ENCODE peak calls at places on chromosome X, in six cellular contexts. One of them, this sample, is unnamed.

GRCh38 chrX:13029341-13029740 is 15.1 kb downstream of the FAM9C start:
- DNase-seq in NCI-H748 treated with DMSO at 0.1 percent for 48 hours: no peak
- DNase-seq in activated T-helper 2 cell treated with anti-CD3 and anti-CD28 coated beads, Interferon-gamma antibody, Interleukin-2, Interleukin-4, amounts not matched to agents 10 μg/mL and 5 μg/mL and 100 μg/mL, durations not matched to agents 14 hours and 24 hours and 36 hours: no peak
- DNase-seq in HTR-8/SVneo: no peak
- DNase-seq in NCI-H524: no peak
- DNase-seq in GM12891: no peak
- DNase-seq in this sample: no peak

GRCh38 chrX:84156831-84157230 is 31.2 kb downstream of the RPS6KA6 start:
- DNase-seq in NCI-H748 treated with DMSO at 0.1 percent for 48 hours: no peak
- DNase-seq in activated T-helper 2 cell treated with anti-CD3 and anti-CD28 coated beads, Interferon-gamma antibody, Interleukin-2, Interleukin-4, amounts not matched to agents 10 μg/mL and 5 μg/mL and 100 μg/mL, durations not matched to agents 14 hours and 24 hours and 36 hours: no peak
- DNase-seq in HTR-8/SVneo: no peak
- DNase-seq in NCI-H524: no peak
- DNase-seq in GM12891: no peak
- DNase-seq in this sample: no peak

GRCh38 chrX:133444952-133445831 is 29.9 kb upstream of the GPC4 start:
- DNase-seq in NCI-H748 treated with DMSO at 0.1 percent for 48 hours: no peak
- DNase-seq in activated T-helper 2 cell treated with anti-CD3 and anti-CD28 coated beads, Interferon-gamma antibody, Interleukin-2, Interleukin-4, amounts not matched to agents 10 μg/mL and 5 μg/mL and 100 μg/mL, durations not matched to agents 14 hours and 24 hours and 36 hours: no peak
- DNase-seq in HTR-8/SVneo: no peak
- DNase-seq in NCI-H524: peak; percentile 55
- DNase-seq in GM12891: no peak
- DNase-seq in this sample: peak; percentile 44

GRCh38 chrX:107465932-107466620 is 16.6 kb downstream of the FRMPD3 start:
- DNase-seq in NCI-H748 treated with DMSO at 0.1 percent for 48 hours: no peak
- DNase-seq in activated T-helper 2 cell treated with anti-CD3 and anti-CD28 coated beads, Interferon-gamma antibody, Interleukin-2, Interleukin-4, amounts not matched to agents 10 μg/mL and 5 μg/mL and 100 μg/mL, durations not matched to agents 14 hours and 24 hours and 36 hours: no peak
- DNase-seq in HTR-8/SVneo: no peak
- DNase-seq in NCI-H524: no peak
- DNase-seq in GM12891: no peak
- DNase-seq in this sample: no peak

GRCh38 chrX:132638313-132638712 is 149.5 kb upstream of the MBNL3 start:
- DNase-seq in NCI-H748 treated with DMSO at 0.1 percent for 48 hours: no peak
- DNase-seq in activated T-helper 2 cell treated with anti-CD3 and anti-CD28 coated beads, Interferon-gamma antibody, Interleukin-2, Interleukin-4, amounts not matched to agents 10 μg/mL and 5 μg/mL and 100 μg/mL, durations not matched to agents 14 hours and 24 hours and 36 hours: no peak
- DNase-seq in HTR-8/SVneo: no peak
- DNase-seq in NCI-H524: no peak
- DNase-seq in GM12891: no peak
- DNase-seq in this sample: no peak

GRCh38 chrX:68292471-68292870 is 140.8 kb downstream of the OPHN1 start:
- DNase-seq in NCI-H748 treated with DMSO at 0.1 percent for 48 hours: no peak
- DNase-seq in activated T-helper 2 cell treated with anti-CD3 and anti-CD28 coated beads, Interferon-gamma antibody, Interleukin-2, Interleukin-4, amounts not matched to agents 10 μg/mL and 5 μg/mL and 100 μg/mL, durations not matched to agents 14 hours and 24 hours and 36 hours: no peak
- DNase-seq in HTR-8/SVneo: no peak
- DNase-seq in NCI-H524: no peak
- DNase-seq in GM12891: no peak
- DNase-seq in this sample: no peak

GRCh38 chrX:21766101-21766500 is 8.2 kb upstream of the SMPX start:
- DNase-seq in NCI-H748 treated with DMSO at 0.1 percent for 48 hours: no peak
- DNase-seq in activated T-helper 2 cell treated with anti-CD3 and anti-CD28 coated beads, Interferon-gamma antibody, Interleukin-2, Interleukin-4, amounts not matched to agents 10 μg/mL and 5 μg/mL and 100 μg/mL, durations not matched to agents 14 hours and 24 hours and 36 hours: no peak
- DNase-seq in HTR-8/SVneo: no peak
- DNase-seq in NCI-H524: no peak
- DNase-seq in GM12891: no peak
- DNase-seq in this sample: no peak

GRCh38 chrX:39398973-39399268 is 597.7 kb downstream of the MID1IP1 start:
- DNase-seq in NCI-H748 treated with DMSO at 0.1 percent for 48 hours: no peak
- DNase-seq in activated T-helper 2 cell treated with anti-CD3 and anti-CD28 coated beads, Interferon-gamma antibody, Interleukin-2, Interleukin-4, amounts not matched to agents 10 μg/mL and 5 μg/mL and 100 μg/mL, durations not matched to agents 14 hours and 24 hours and 36 hours: no peak
- DNase-seq in HTR-8/SVneo: no peak
- DNase-seq in NCI-H524: no peak
- DNase-seq in GM12891: no peak
- DNase-seq in this sample: no peak

GRCh38 chrX:132751043-132751690 is 207.3 kb downstream of the HS6ST2 start:
- DNase-seq in NCI-H748 treated with DMSO at 0.1 percent for 48 hours: no peak
- DNase-seq in activated T-helper 2 cell treated with anti-CD3 and anti-CD28 coated beads, Interferon-gamma antibody, Interleukin-2, Interleukin-4, amounts not matched to agents 10 μg/mL and 5 μg/mL and 100 μg/mL, durations not matched to agents 14 hours and 24 hours and 36 hours: no peak
- DNase-seq in HTR-8/SVneo: no peak
- DNase-seq in NCI-H524: peak; percentile 88
- DNase-seq in GM12891: no peak
- DNase-seq in this sample: no peak

GRCh38 chrX:100650841-100651240 is 6.8 kb downstream of the SRPX2 start:
- DNase-seq in NCI-H748 treated with DMSO at 0.1 percent for 48 hours: no peak
- DNase-seq in activated T-helper 2 cell treated with anti-CD3 and anti-CD28 coated beads, Interferon-gamma antibody, Interleukin-2, Interleukin-4, amounts not matched to agents 10 μg/mL and 5 μg/mL and 100 μg/mL, durations not matched to agents 14 hours and 24 hours and 36 hours: no peak
- DNase-seq in HTR-8/SVneo: no peak
- DNase-seq in NCI-H524: no peak
- DNase-seq in GM12891: no peak
- DNase-seq in this sample: no peak

GRCh38 chrX:1851527-1851926 is 236.7 kb downstream of the ASMT start:
- DNase-seq in NCI-H748 treated with DMSO at 0.1 percent for 48 hours: no peak
- DNase-seq in activated T-helper 2 cell treated with anti-CD3 and anti-CD28 coated beads, Interferon-gamma antibody, Interleukin-2, Interleukin-4, amounts not matched to agents 10 μg/mL and 5 μg/mL and 100 μg/mL, durations not matched to agents 14 hours and 24 hours and 36 hours: no peak
- DNase-seq in HTR-8/SVneo: no peak
- DNase-seq in NCI-H524: no peak
- DNase-seq in GM12891: no peak
- DNase-seq in this sample: no peak

GRCh38 chrX:46381630-46382029 is 163.6 kb downstream of the ZNF674 start:
- DNase-seq in NCI-H748 treated with DMSO at 0.1 percent for 48 hours: no peak
- DNase-seq in activated T-helper 2 cell treated with anti-CD3 and anti-CD28 coated beads, Interferon-gamma antibody, Interleukin-2, Interleukin-4, amounts not matched to agents 10 μg/mL and 5 μg/mL and 100 μg/mL, durations not matched to agents 14 hours and 24 hours and 36 hours: peak; percentile 10
- DNase-seq in HTR-8/SVneo: no peak
- DNase-seq in NCI-H524: peak; percentile 29
- DNase-seq in GM12891: no peak
- DNase-seq in this sample: no peak

GRCh38 chrX:73069365-73070035 is 9.8 kb downstream of the PABPC1L2A start:
- DNase-seq in NCI-H748 treated with DMSO at 0.1 percent for 48 hours: no peak
- DNase-seq in activated T-helper 2 cell treated with anti-CD3 and anti-CD28 coated beads, Interferon-gamma antibody, Interleukin-2, Interleukin-4, amounts not matched to agents 10 μg/mL and 5 μg/mL and 100 μg/mL, durations not matched to agents 14 hours and 24 hours and 36 hours: no peak
- DNase-seq in HTR-8/SVneo: no peak
- DNase-seq in NCI-H524: no peak
- DNase-seq in GM12891: no peak
- DNase-seq in this sample: no peak

GRCh38 chrX:145729635-145730034 is 88.0 kb upstream of the SLITRK2 start:
- DNase-seq in NCI-H748 treated with DMSO at 0.1 percent for 48 hours: no peak
- DNase-seq in activated T-helper 2 cell treated with anti-CD3 and anti-CD28 coated beads, Interferon-gamma antibody, Interleukin-2, Interleukin-4, amounts not matched to agents 10 μg/mL and 5 μg/mL and 100 μg/mL, durations not matched to agents 14 hours and 24 hours and 36 hours: no peak
- DNase-seq in HTR-8/SVneo: no peak
- DNase-seq in NCI-H524: no peak
- DNase-seq in GM12891: no peak
- DNase-seq in this sample: no peak

GRCh38 chrX:96692911-96693310 is 8.3 kb downstream of the DIAPH2 start:
- DNase-seq in NCI-H748 treated with DMSO at 0.1 percent for 48 hours: no peak
- DNase-seq in activated T-helper 2 cell treated with anti-CD3 and anti-CD28 coated beads, Interferon-gamma antibody, Interleukin-2, Interleukin-4, amounts not matched to agents 10 μg/mL and 5 μg/mL and 100 μg/mL, durations not matched to agents 14 hours and 24 hours and 36 hours: no peak
- DNase-seq in HTR-8/SVneo: no peak
- DNase-seq in NCI-H524: no peak
- DNase-seq in GM12891: no peak
- DNase-seq in this sample: no peak

GRCh38 chrX:48966796-48967579 is 4.7 kb downstream of the KCND1 start:
- DNase-seq in NCI-H748 treated with DMSO at 0.1 percent for 48 hours: no peak
- DNase-seq in activated T-helper 2 cell treated with anti-CD3 and anti-CD28 coated beads, Interferon-gamma antibody, Interleukin-2, Interleukin-4, amounts not matched to agents 10 μg/mL and 5 μg/mL and 100 μg/mL, durations not matched to agents 14 hours and 24 hours and 36 hours: no peak
- DNase-seq in HTR-8/SVneo: peak; percentile 26
- DNase-seq in NCI-H524: no peak
- DNase-seq in GM12891: no peak
- DNase-seq in this sample: no peak

GRCh38 chrX:14029039-14029424 is 660 bp downstream of the GEMIN8 start:
- DNase-seq in NCI-H748 treated with DMSO at 0.1 percent for 48 hours: peak; percentile 32
- DNase-seq in activated T-helper 2 cell treated with anti-CD3 and anti-CD28 coated beads, Interferon-gamma antibody, Interleukin-2, Interleukin-4, amounts not matched to agents 10 μg/mL and 5 μg/mL and 100 μg/mL, durations not matched to agents 14 hours and 24 hours and 36 hours: no peak
- DNase-seq in HTR-8/SVneo: no peak
- DNase-seq in NCI-H524: peak; percentile 77
- DNase-seq in GM12891: no peak
- DNase-seq in this sample: no peak

GRCh38 chrX:137432609-137433008 is 133.3 kb upstream of the ZIC3 start:
- DNase-seq in NCI-H748 treated with DMSO at 0.1 percent for 48 hours: peak; percentile 70
- DNase-seq in activated T-helper 2 cell treated with anti-CD3 and anti-CD28 coated beads, Interferon-gamma antibody, Interleukin-2, Interleukin-4, amounts not matched to agents 10 μg/mL and 5 μg/mL and 100 μg/mL, durations not matched to agents 14 hours and 24 hours and 36 hours: no peak
- DNase-seq in HTR-8/SVneo: no peak
- DNase-seq in NCI-H524: peak; percentile 55
- DNase-seq in GM12891: no peak
- DNase-seq in this sample: no peak

GRCh38 chrX:52346462-52347165 is 22.2 kb upstream of the XAGE2 start:
- DNase-seq in NCI-H748 treated with DMSO at 0.1 percent for 48 hours: no peak
- DNase-seq in activated T-helper 2 cell treated with anti-CD3 and anti-CD28 coated beads, Interferon-gamma antibody, Interleukin-2, Interleukin-4, amounts not matched to agents 10 μg/mL and 5 μg/mL and 100 μg/mL, durations not matched to agents 14 hours and 24 hours and 36 hours: no peak
- DNase-seq in HTR-8/SVneo: no peak
- DNase-seq in NCI-H524: no peak
- DNase-seq in GM12891: no peak
- DNase-seq in this sample: no peak

GRCh38 chrX:43703211-43703791 is 47.2 kb downstream of the MAOA start:
- DNase-seq in NCI-H748 treated with DMSO at 0.1 percent for 48 hours: no peak
- DNase-seq in activated T-helper 2 cell treated with anti-CD3 and anti-CD28 coated beads, Interferon-gamma antibody, Interleukin-2, Interleukin-4, amounts not matched to agents 10 μg/mL and 5 μg/mL and 100 μg/mL, durations not matched to agents 14 hours and 24 hours and 36 hours: no peak
- DNase-seq in HTR-8/SVneo: peak; percentile 26
- DNase-seq in NCI-H524: no peak
- DNase-seq in GM12891: no peak
- DNase-seq in this sample: no peak

GRCh38 chrX:154378059-154378798 is 866 bp upstream of the EMD start:
- DNase-seq in NCI-H748 treated with DMSO at 0.1 percent for 48 hours: no peak
- DNase-seq in activated T-helper 2 cell treated with anti-CD3 and anti-CD28 coated beads, Interferon-gamma antibody, Interleukin-2, Interleukin-4, amounts not matched to agents 10 μg/mL and 5 μg/mL and 100 μg/mL, durations not matched to agents 14 hours and 24 hours and 36 hours: no peak
- DNase-seq in HTR-8/SVneo: no peak
- DNase-seq in NCI-H524: peak; percentile 52
- DNase-seq in GM12891: no peak
- DNase-seq in this sample: no peak

GRCh38 chrX:53438174-53438831 is 4.1 kb upstream of the HSD17B10 start:
- DNase-seq in NCI-H748 treated with DMSO at 0.1 percent for 48 hours: no peak
- DNase-seq in activated T-helper 2 cell treated with anti-CD3 and anti-CD28 coated beads, Interferon-gamma antibody, Interleukin-2, Interleukin-4, amounts not matched to agents 10 μg/mL and 5 μg/mL and 100 μg/mL, durations not matched to agents 14 hours and 24 hours and 36 hours: no peak
- DNase-seq in HTR-8/SVneo: no peak
- DNase-seq in NCI-H524: no peak
- DNase-seq in GM12891: no peak
- DNase-seq in this sample: no peak

GRCh38 chrX:2645563-2645962 is 45.5 kb upstream of the CD99 start:
- DNase-seq in NCI-H748 treated with DMSO at 0.1 percent for 48 hours: no peak
- DNase-seq in activated T-helper 2 cell treated with anti-CD3 and anti-CD28 coated beads, Interferon-gamma antibody, Interleukin-2, Interleukin-4, amounts not matched to agents 10 μg/mL and 5 μg/mL and 100 μg/mL, durations not matched to agents 14 hours and 24 hours and 36 hours: no peak
- DNase-seq in HTR-8/SVneo: no peak
- DNase-seq in NCI-H524: no peak
- DNase-seq in GM12891: no peak
- DNase-seq in this sample: no peak

GRCh38 chrX:130645955-130646583 is 244.3 kb downstream of the RBMX2 start:
- DNase-seq in NCI-H748 treated with DMSO at 0.1 percent for 48 hours: no peak
- DNase-seq in activated T-helper 2 cell treated with anti-CD3 and anti-CD28 coated beads, Interferon-gamma antibody, Interleukin-2, Interleukin-4, amounts not matched to agents 10 μg/mL and 5 μg/mL and 100 μg/mL, durations not matched to agents 14 hours and 24 hours and 36 hours: no peak
- DNase-seq in HTR-8/SVneo: no peak
- DNase-seq in NCI-H524: no peak
- DNase-seq in GM12891: no peak
- DNase-seq in this sample: no peak

GRCh38 chrX:136255543-136255942 is 4.3 kb upstream of the MAP7D3 start:
- DNase-seq in NCI-H748 treated with DMSO at 0.1 percent for 48 hours: no peak
- DNase-seq in activated T-helper 2 cell treated with anti-CD3 and anti-CD28 coated beads, Interferon-gamma antibody, Interleukin-2, Interleukin-4, amounts not matched to agents 10 μg/mL and 5 μg/mL and 100 μg/mL, durations not matched to agents 14 hours and 24 hours and 36 hours: no peak
- DNase-seq in HTR-8/SVneo: no peak
- DNase-seq in NCI-H524: no peak
- DNase-seq in GM12891: no peak
- DNase-seq in this sample: no peak

GRCh38 chrX:94053575-94053974 is 379.6 kb downstream of the FAM133A start:
- DNase-seq in NCI-H748 treated with DMSO at 0.1 percent for 48 hours: no peak
- DNase-seq in activated T-helper 2 cell treated with anti-CD3 and anti-CD28 coated beads, Interferon-gamma antibody, Interleukin-2, Interleukin-4, amounts not matched to agents 10 μg/mL and 5 μg/mL and 100 μg/mL, durations not matched to agents 14 hours and 24 hours and 36 hours: no peak
- DNase-seq in HTR-8/SVneo: no peak
- DNase-seq in NCI-H524: no peak
- DNase-seq in GM12891: no peak
- DNase-seq in this sample: no peak

GRCh38 chrX:110509778-110510510 is 151.3 kb downstream of the RTL9 start:
- DNase-seq in NCI-H748 treated with DMSO at 0.1 percent for 48 hours: no peak
- DNase-seq in activated T-helper 2 cell treated with anti-CD3 and anti-CD28 coated beads, Interferon-gamma antibody, Interleukin-2, Interleukin-4, amounts not matched to agents 10 μg/mL and 5 μg/mL and 100 μg/mL, durations not matched to agents 14 hours and 24 hours and 36 hours: no peak
- DNase-seq in HTR-8/SVneo: no peak
- DNase-seq in NCI-H524: peak; percentile 1
- DNase-seq in GM12891: no peak
- DNase-seq in this sample: no peak

GRCh38 chrX:137566746-137567473 is 983 bp downstream of the ZIC3 start:
- DNase-seq in NCI-H748 treated with DMSO at 0.1 percent for 48 hours: no peak
- DNase-seq in activated T-helper 2 cell treated with anti-CD3 and anti-CD28 coated beads, Interferon-gamma antibody, Interleukin-2, Interleukin-4, amounts not matched to agents 10 μg/mL and 5 μg/mL and 100 μg/mL, durations not matched to agents 14 hours and 24 hours and 36 hours: no peak
- DNase-seq in HTR-8/SVneo: no peak
- DNase-seq in NCI-H524: peak; percentile 38
- DNase-seq in GM12891: no peak
- DNase-seq in this sample: no peak

GRCh38 chrX:136097871-136098805 is 49.2 kb upstream of the FHL1 start:
- DNase-seq in NCI-H748 treated with DMSO at 0.1 percent for 48 hours: no peak
- DNase-seq in activated T-helper 2 cell treated with anti-CD3 and anti-CD28 coated beads, Interferon-gamma antibody, Interleukin-2, Interleukin-4, amounts not matched to agents 10 μg/mL and 5 μg/mL and 100 μg/mL, durations not matched to agents 14 hours and 24 hours and 36 hours: no peak
- DNase-seq in HTR-8/SVneo: no peak
- DNase-seq in NCI-H524: no peak
- DNase-seq in GM12891: no peak
- DNase-seq in this sample: no peak

GRCh38 chrX:145751943-145752342 is 65.7 kb upstream of the SLITRK2 start:
- DNase-seq in NCI-H748 treated with DMSO at 0.1 percent for 48 hours: no peak
- DNase-seq in activated T-helper 2 cell treated with anti-CD3 and anti-CD28 coated beads, Interferon-gamma antibody, Interleukin-2, Interleukin-4, amounts not matched to agents 10 μg/mL and 5 μg/mL and 100 μg/mL, durations not matched to agents 14 hours and 24 hours and 36 hours: no peak
- DNase-seq in HTR-8/SVneo: no peak
- DNase-seq in NCI-H524: no peak
- DNase-seq in GM12891: no peak
- DNase-seq in this sample: no peak

GRCh38 chrX:90026730-90027129 is 105.0 kb downstream of the TGIF2LX start:
- DNase-seq in NCI-H748 treated with DMSO at 0.1 percent for 48 hours: no peak
- DNase-seq in activated T-helper 2 cell treated with anti-CD3 and anti-CD28 coated beads, Interferon-gamma antibody, Interleukin-2, Interleukin-4, amounts not matched to agents 10 μg/mL and 5 μg/mL and 100 μg/mL, durations not matched to agents 14 hours and 24 hours and 36 hours: no peak
- DNase-seq in HTR-8/SVneo: no peak
- DNase-seq in NCI-H524: no peak
- DNase-seq in GM12891: no peak
- DNase-seq in this sample: no peak

GRCh38 chrX:150409486-150409885 is 46.4 kb downstream of the MAMLD1 start:
- DNase-seq in NCI-H748 treated with DMSO at 0.1 percent for 48 hours: no peak
- DNase-seq in activated T-helper 2 cell treated with anti-CD3 and anti-CD28 coated beads, Interferon-gamma antibody, Interleukin-2, Interleukin-4, amounts not matched to agents 10 μg/mL and 5 μg/mL and 100 μg/mL, durations not matched to agents 14 hours and 24 hours and 36 hours: no peak
- DNase-seq in HTR-8/SVneo: no peak
- DNase-seq in NCI-H524: no peak
- DNase-seq in GM12891: no peak
- DNase-seq in this sample: no peak

GRCh38 chrX:54540289-54540688 is 10.3 kb downstream of the GNL3L start:
- DNase-seq in NCI-H748 treated with DMSO at 0.1 percent for 48 hours: no peak
- DNase-seq in activated T-helper 2 cell treated with anti-CD3 and anti-CD28 coated beads, Interferon-gamma antibody, Interleukin-2, Interleukin-4, amounts not matched to agents 10 μg/mL and 5 μg/mL and 100 μg/mL, durations not matched to agents 14 hours and 24 hours and 36 hours: no peak
- DNase-seq in HTR-8/SVneo: no peak
- DNase-seq in NCI-H524: no peak
- DNase-seq in GM12891: no peak
- DNase-seq in this sample: no peak

GRCh38 chrX:39764441-39764914 is 333.3 kb downstream of the BCOR start:
- DNase-seq in NCI-H748 treated with DMSO at 0.1 percent for 48 hours: peak; percentile 68
- DNase-seq in activated T-helper 2 cell treated with anti-CD3 and anti-CD28 coated beads, Interferon-gamma antibody, Interleukin-2, Interleukin-4, amounts not matched to agents 10 μg/mL and 5 μg/mL and 100 μg/mL, durations not matched to agents 14 hours and 24 hours and 36 hours: no peak
- DNase-seq in HTR-8/SVneo: no peak
- DNase-seq in NCI-H524: peak; percentile 97
- DNase-seq in GM12891: no peak
- DNase-seq in this sample: peak; percentile 39